ENCODE peak calls at places on chromosomes 7 and 10, in four cellular contexts. X is body of pancreas; L is RWPE1; D is CD8-positive, alpha-beta T cell. M is an unnamed sample.

GRCh38 chr7:11217848-11218565 is 244.3 kb downstream of the PHF14 start:
- DNase-seq in L (no peak), X (no peak), D (no peak), M (no peak)

GRCh38 chr10:10897400-10897799 is 120.3 kb upstream of the CELF2 start:
- DNase-seq in L (no peak), D (no peak), X (no peak), M (no peak)

GRCh38 chr10:101568054-101568745 is 19.9 kb downstream of the POLL start:
- DNase-seq in X (no peak), D (no peak), L (no peak), M (no peak)

GRCh38 chr10:17199351-17199804 is 2.1 kb downstream of the TRDMT1 start:
- DNase-seq in D (no peak), L (no peak), X (no peak), M (no peak)

GRCh38 chr10:129883029-129883428 is 81.0 kb downstream of the EBF3 start:
- DNase-seq in L (no peak), D (no peak), X (no peak), M (no peak)

GRCh38 chr10:5835446-5836095 is 22.3 kb upstream of the GDI2 start:
- DNase-seq in L (no peak), X (no peak), D (no peak), M (no peak)

GRCh38 chr10:71442859-71443570 is 46.3 kb downstream of the CDH23 start:
- DNase-seq in D (no peak), L (no peak), X (no peak), M (no peak)

GRCh38 chr10:78695846-78696245 is 372.9 kb upstream of the ZMIZ1 start:
- DNase-seq in X (no peak), D (no peak), L (no peak), M (no peak)

GRCh38 chr7:94849636-94850208 is 57.7 kb upstream of the PPP1R9A start:
- DNase-seq in X (no peak), L (no peak), D (no peak), M (no peak)

GRCh38 chr7:91496251-91496820 is 232.1 kb downstream of the FZD1 start:
- DNase-seq in X (no peak), L (no peak), D (no peak), M (no peak)

GRCh38 chr10:45673074-45673628 is 579 bp upstream of the ZFAND4 start:
- DNase-seq in L (no peak), X (peak; percentile 63), D (no peak), M (no peak)

GRCh38 chr10:29766753-29767152 is 132.0 kb upstream of the SVIL start:
- DNase-seq in L (no peak), D (no peak), X (no peak), M (no peak)

GRCh38 chr7:7868245-7868899 is 100.2 kb upstream of the GLCCI1 start:
- DNase-seq in D (no peak), X (no peak), L (no peak), M (no peak)

GRCh38 chr7:22730921-22731654 is 4.1 kb downstream of the IL6 start:
- DNase-seq in L (peak; percentile 87), D (no peak), X (no peak), M (no peak)

GRCh38 chr7:22729180-22729579 is 2.2 kb downstream of the IL6 start:
- DNase-seq in D (no peak), X (no peak), L (no peak), M (no peak)

GRCh38 chr7:22733761-22734160 is 6.8 kb downstream of the IL6 start:
- DNase-seq in D (no peak), L (no peak), X (no peak), M (no peak)

GRCh38 chr7:22731781-22732180 is 4.8 kb downstream of the IL6 start:
- DNase-seq in X (no peak), D (no peak), L (no peak), M (no peak)

GRCh38 chr7:22732556-22733126 is 5.6 kb downstream of the IL6 start:
- DNase-seq in D (no peak), L (peak; percentile 42), X (no peak), M (no peak)
- H3K27ac ChIP-seq in D (no peak overlapping the region), L (no peak overlapping the region), X (no peak overlapping the region), M (no peak overlapping the region)

DNA sequence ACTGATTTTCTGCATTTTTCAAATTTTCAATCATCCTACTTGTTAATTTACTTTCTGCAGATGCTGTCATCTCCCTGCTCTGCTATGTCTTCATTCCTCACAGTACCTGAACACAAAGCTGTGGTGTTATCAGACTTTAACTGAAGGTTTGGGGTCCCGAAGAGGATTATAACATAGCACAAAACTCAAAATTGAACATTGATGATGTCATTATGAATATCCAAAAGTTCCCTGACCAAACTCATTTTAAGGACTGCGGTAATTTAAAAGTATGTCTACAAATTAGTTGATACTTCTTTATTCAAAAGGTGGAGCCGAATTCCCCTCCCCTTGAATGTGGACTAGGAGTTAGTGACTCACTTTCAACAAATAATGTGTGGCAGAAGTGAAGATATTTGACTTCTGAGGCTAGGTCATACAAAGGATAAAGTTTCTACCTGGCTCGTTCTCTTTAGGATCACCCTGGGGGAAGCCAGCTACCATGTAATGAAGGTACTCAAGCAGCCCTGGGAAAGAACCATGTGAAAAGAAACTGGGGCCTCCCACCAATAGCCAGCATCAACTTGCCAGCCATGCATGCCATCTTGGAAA is 6.4 kb upstream of the ENTPD7 start:
- DNase-seq in L (no peak), D (no peak), X (no peak), M (no peak)
- H3K27ac ChIP-seq in L (no peak overlapping the region), D (no peak overlapping the region), X (no peak overlapping the region), M (no peak overlapping the region)

GRCh38 chr7:28686418-28686800 is 271.7 kb downstream of the TRIL start:
- DNase-seq in L (peak; percentile 52), D (no peak), X (peak; percentile 17), M (peak; percentile 14)
- H3K27ac ChIP-seq in L (peak overlapping the region; percentile 80), D (no peak overlapping the region), X (peak overlapping the region; percentile 79), M (peak overlapping the region; percentile 98)

GRCh38 chr7:1546274-1546908 is 9.6 kb downstream of the TMEM184A start:
- DNase-seq in L (no peak), D (no peak), X (no peak), M (no peak)
- H3K27ac ChIP-seq in L (peak overlapping the region; percentile 52), D (no peak overlapping the region), X (peak overlapping the region; percentile 69), M (no peak overlapping the region)